ENCODE peak calls at places on chromosomes 12 and 14, in seven cellular contexts. G, W, F, V, P, B and J are unnamed samples. For H3K36me3, the result is how much of the 10 kb centered on the place peaks cover.

GRCh38 chr14:79937433-79937832 is 273.9 kb downstream of the DIO2 start:
- DNase-seq in G (no peak), W (no peak), F (no peak), V (no peak), P (no peak), B (no peak), J (no peak)

GRCh38 chr12:53571295-53571694 is 54.9 kb downstream of the ATF7 start:
- DNase-seq in G (no peak), W (no peak), F (no peak), V (no peak), P (no peak), B (no peak), J (no peak)

GRCh38 chr12:24049101-24049500 is 99.6 kb upstream of the SOX5 start:
- DNase-seq in G (no peak), W (no peak), F (no peak), V (no peak), P (no peak), B (no peak), J (no peak)

GRCh38 chr14:101075025-101075800 is 171.7 kb upstream of the RTL1 start:
- DNase-seq in G (peak), W (no peak), F (no peak), V (no peak), P (no peak), B (no peak), J (no peak)

GRCh38 chr14:105420976-105421674 is 1.5 kb downstream of the MTA1 start:
- DNase-seq in G (no peak), W (no peak), F (no peak), V (no peak), P (no peak), B (no peak), J (no peak)

GRCh38 chr14:101876539-101876938 is 87.8 kb upstream of the DYNC1H1 start:
- DNase-seq in G (peak), W (peak), F (no peak), V (peak), P (peak), B (no peak), J (no peak)

GRCh38 chr12:132084681-132085635 is 59.2 kb downstream of the DDX51 start:
- DNase-seq in G (peak), W (peak), F (no peak), V (peak), P (no peak), B (peak), J (no peak)

GRCh38 chr14:74888164-74889158 is 6.7 kb downstream of the DLST start:
- DNase-seq in G (no peak), W (no peak), F (no peak), V (no peak), P (no peak), B (no peak), J (no peak)

GRCh38 chr12:131831021-131831571 is 2.9 kb downstream of the MMP17 start:
- DNase-seq in G (no peak), W (no peak), F (no peak), V (no peak), P (no peak), B (no peak), J (no peak)

GRCh38 chr12:131448254-131448795 is 262.6 kb upstream of the SFSWAP start:
- DNase-seq in G (peak), W (peak), F (no peak), V (no peak), P (no peak), B (no peak), J (peak)

GRCh38 chr14:53042480-53042879 is 91.6 kb upstream of the FERMT2 start:
- DNase-seq in G (no peak), W (no peak), F (no peak), V (no peak), P (no peak), B (no peak), J (no peak)

GRCh38 chr14:104795781-104796681 is 483 bp upstream of the AKT1 start:
- DNase-seq in G (peak), W (peak), F (no peak), V (peak), P (no peak), B (peak), J (no peak)

GRCh38 chr12:26158078-26158764 is 33.4 kb upstream of the BHLHE41 start:
- DNase-seq in G (no peak), W (no peak), F (no peak), V (no peak), P (no peak), B (peak), J (no peak)

GRCh38 chr12:106284294-106285105 is 18.0 kb upstream of the TCP11L2 start:
- DNase-seq in G (no peak), W (no peak), F (no peak), V (no peak), P (no peak), B (no peak), J (no peak)

GRCh38 chr12:31647106-31647505 is 12.4 kb upstream of the ETFBKMT start:
- DNase-seq in G (peak), W (no peak), F (no peak), V (no peak), P (no peak), B (no peak), J (no peak)

GRCh38 chr12:105206686-105207374 is 29.1 kb downstream of the APPL2 start:
- DNase-seq in G (no peak), W (no peak), F (no peak), V (no peak), P (no peak), B (no peak), J (no peak)
- H3K36me3 ChIP-seq in G (half or more), W (half or more), F (under half), V (under half), P (under half), B (under half), J (under half)

DNA sequence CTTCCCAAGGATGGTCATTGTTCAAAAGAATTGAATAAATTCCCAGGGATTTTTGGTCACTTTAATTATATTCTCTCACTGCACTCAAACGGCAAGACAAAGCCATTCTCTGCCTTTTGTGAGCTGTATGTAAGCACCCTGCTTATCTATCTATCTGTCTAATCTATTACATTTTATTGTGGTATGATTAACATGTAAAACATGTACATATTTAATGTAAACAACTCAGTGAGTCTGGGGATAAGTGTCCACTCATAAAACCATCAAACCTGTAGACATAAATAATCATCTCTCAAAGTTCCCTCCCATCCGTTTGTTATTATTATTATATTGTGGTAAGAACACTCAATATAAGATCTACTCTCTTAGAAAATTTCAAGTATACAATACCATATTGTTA is 167.1 kb downstream of the CAND1 start:
- DNase-seq in G (no peak), W (no peak), F (no peak), V (no peak), P (no peak), B (no peak), J (no peak)
- H3K4me3 ChIP-seq in G (no peak), W (no peak), F (no peak), V (no peak), P (no peak), B (no peak), J (no peak)

GRCh38 chr14:20485900-20486299 is 16.7 kb downstream of the PNP start:
- DNase-seq in G (no peak), W (no peak), F (no peak), V (no peak), P (no peak), B (peak), J (no peak)

GRCh38 chr14:20487402-20487742 is 18.0 kb upstream of the RNASE10 start:
- DNase-seq in G (no peak), W (no peak), F (no peak), V (no peak), P (no peak), B (peak), J (no peak)

GRCh38 chr14:20486700-20487401 is 17.6 kb downstream of the PNP start:
- DNase-seq in G (no peak), W (no peak), F (no peak), V (no peak), P (no peak), B (no peak), J (no peak)

GRCh38 chr14:20478915-20479314 is 9.7 kb downstream of the PNP start:
- DNase-seq in G (no peak), W (no peak), F (no peak), V (no peak), P (no peak), B (no peak), J (no peak)

GRCh38 chr14:20482382-20482781 is 13.2 kb downstream of the PNP start:
- DNase-seq in G (no peak), W (no peak), F (no peak), V (no peak), P (no peak), B (no peak), J (no peak)
- TF ChIP-seq POLR2AphosphoS5 in G (no peak), W (no peak), F (no peak), V (no peak), P (no peak), B (no peak), J (no peak)

DNA sequence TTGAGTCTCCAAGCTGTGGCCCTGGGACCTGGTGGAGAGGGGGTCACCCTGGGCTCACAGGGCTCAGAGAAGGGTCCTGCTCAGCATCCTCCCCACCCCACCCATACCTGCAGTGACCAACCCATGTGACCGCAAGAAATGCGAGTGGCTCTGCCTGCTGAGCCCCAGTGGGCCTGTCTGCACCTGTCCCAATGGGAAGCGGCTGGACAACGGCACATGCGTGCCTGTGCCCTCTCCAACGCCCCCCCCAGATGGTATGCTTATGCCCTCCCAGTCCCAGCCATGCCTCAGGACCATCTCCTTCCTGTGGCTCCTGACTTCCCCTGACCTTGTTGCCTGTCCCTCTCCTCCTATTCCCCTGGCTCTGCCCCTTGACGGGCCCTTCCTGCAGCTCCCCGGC is 6.7 kb upstream of the NXPH4 start:
- DNase-seq in G (no peak), W (no peak), F (no peak), V (no peak), P (no peak), B (no peak), J (no peak)
- H3K36me3 ChIP-seq in G (half or more), W (under half), F (under half), V (under half), P (under half), B (under half), J (half or more)

GRCh38 chr14:60658116-60658515 is 8.8 kb upstream of the SIX1 start:
- DNase-seq in G (no peak), W (no peak), F (no peak), V (no peak), P (no peak), B (peak), J (no peak)
- H3K4me3 ChIP-seq in G (peak), W (no peak), F (peak), V (no peak), P (peak), B (peak), J (peak)

DNA sequence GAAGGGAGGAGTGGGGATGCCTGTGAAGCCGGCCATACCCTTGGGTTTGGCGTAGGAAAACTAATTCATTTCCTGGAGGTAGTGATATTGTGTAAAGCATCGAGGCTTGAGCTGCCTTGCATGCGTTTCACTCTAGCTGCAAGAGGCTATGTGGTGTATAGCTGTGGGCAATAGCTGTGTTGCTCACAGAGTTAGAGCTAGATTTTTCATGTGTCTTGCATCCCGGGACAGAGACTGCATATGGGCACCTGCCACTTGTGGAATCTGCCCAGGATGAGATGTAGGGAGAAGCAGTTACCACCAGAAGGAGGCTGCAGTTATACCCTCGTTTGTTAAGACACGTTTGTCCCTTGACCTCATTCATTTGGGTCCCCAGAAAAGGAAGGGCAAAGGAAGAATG is 106.7 kb downstream of the KTN1 start:
- DNase-seq in G (no peak), W (no peak), F (no peak), V (no peak), P (no peak), B (no peak), J (no peak)
- TF ChIP-seq POLR2AphosphoS5 in G (no peak), W (no peak), F (peak), V (no peak), P (no peak), B (no peak), J (no peak)

DNA sequence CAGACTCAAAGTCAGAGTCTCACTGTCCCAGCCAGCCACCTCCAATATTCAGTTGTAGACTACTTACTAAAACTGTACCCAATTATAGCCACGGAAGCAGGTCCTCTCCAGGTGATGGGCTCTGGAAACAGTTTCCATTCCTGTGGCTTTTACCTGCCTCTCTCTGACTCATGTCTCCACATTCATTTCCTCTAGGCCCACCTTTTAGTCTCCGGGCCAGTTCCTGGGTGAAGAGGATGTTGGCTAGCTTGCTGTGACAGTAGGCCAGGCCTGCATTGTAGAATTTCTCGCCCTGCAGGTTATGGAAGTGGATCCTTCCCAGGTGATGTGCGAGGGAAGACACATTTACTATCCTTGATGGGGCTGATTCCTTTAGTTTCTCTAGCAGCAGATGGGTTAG is 5.6 kb downstream of the RDH11 start:
- DNase-seq in G (no peak), W (no peak), F (no peak), V (no peak), P (no peak), B (no peak), J (no peak)
- H3K36me3 ChIP-seq in G (half or more), W (half or more), F (under half), V (under half), P (half or more), B (half or more), J (half or more)

DNA sequence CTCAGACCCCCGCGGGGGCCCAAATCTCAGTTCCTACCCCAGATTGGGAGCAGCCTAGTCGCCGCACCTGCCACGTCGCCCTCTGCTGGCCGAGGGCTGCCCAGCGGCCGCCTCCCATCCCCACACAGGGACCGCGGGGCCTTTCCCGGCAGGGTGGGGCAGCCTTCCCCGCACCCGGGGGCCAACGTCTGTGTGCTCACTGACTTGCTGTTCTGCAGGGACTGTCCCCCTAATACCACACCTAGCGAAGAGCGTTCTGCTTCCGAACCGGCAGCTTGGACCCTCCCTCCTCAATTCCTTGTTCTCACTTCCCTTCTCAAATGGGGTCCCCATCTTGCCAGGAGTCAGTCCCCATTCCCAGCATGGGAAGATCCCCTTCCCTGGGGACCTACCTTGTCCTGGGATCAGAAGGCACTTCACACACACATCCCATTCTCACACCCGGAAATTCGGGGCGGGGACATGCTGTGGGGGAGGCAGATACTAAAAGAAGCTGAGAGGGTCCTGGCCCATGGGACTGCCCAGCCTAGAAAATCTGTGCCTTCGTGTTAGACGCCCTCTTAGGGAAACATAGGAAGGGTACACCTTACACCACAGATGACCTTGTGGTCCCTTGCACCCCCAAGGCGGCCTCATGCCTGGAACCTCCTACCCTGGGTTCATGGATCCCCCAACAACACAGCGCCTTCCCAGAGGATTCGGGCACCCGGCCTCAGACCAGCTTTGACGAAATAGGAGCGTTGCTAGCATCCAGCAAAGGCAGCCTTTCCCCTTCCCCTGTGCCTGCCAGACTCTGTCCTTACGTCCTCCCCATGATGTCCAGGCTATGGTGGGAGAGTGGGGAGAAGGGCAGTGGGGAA is 16.4 kb downstream of the ACVRL1 start:
- DNase-seq in G (peak), W (peak), F (peak), V (peak), P (no peak), B (peak), J (peak)
- H3K4me3 ChIP-seq in G (no peak), W (no peak), F (peak), V (no peak), P (no peak), B (peak), J (peak)

GRCh38 chr12:112349440-112349839 is 32.8 kb downstream of the HECTD4 start:
- DNase-seq in G (no peak), W (no peak), F (no peak), V (no peak), P (no peak), B (no peak), J (no peak)
- TF ChIP-seq POLR2AphosphoS5 in G (no peak), W (no peak), F (no peak), V (no peak), P (no peak), B (no peak), J (no peak)